ENCODE peak calls at places on chromosomes 2 and 18, in six cellular contexts. L is A549, V is K562, O is endothelial cell of umbilical vein, T is GM12878, M is HepG2. W is an unnamed sample.
A peak's percentile ranks its signal among the peaks of the same experiment; 100 is the strongest.

GRCh38 chr2:75788925-75789324 is 78.2 kb upstream of the GCFC2 start:
- DNase-seq in O (no peak), M (no peak), V (no peak), T (no peak), L (no peak), W (no peak)

GRCh38 chr2:14621114-14621513 is 11.4 kb upstream of the LRATD1 start:
- DNase-seq in T (no peak), O (no peak), L (no peak), V (no peak), M (no peak), W (no peak)

GRCh38 chr2:238924032-238924431 is 76.1 kb downstream of the TWIST2 start:
- DNase-seq in M (no peak), V (no peak), O (no peak), L (no peak), T (no peak), W (no peak)

GRCh38 chr2:209411718-209412117 is 12.1 kb upstream of the MAP2 start:
- DNase-seq in T (no peak), M (no peak), V (no peak), O (no peak), L (no peak), W (no peak)

GRCh38 chr2:674319-674985 is 2.8 kb downstream of the TMEM18 start:
- DNase-seq in O (no peak), T (no peak), M (no peak), L (no peak), V (no peak), W (peak; percentile 37)

GRCh38 chr2:70553334-70553583 is 367 bp downstream of the TGFA start:
- DNase-seq in V (no peak), M (peak; percentile 49), O (no peak), L (no peak), T (no peak), W (no peak)

GRCh38 chr18:78992041-78992735 is 12.6 kb downstream of the SALL3 start:
- DNase-seq in V (no peak), L (no peak), O (no peak), M (no peak), T (no peak), W (no peak)

GRCh38 chr2:113754989-113755689 is 1.3 kb downstream of the SLC35F5 start:
- DNase-seq in M (peak; percentile 43), V (no peak), L (no peak), T (no peak), O (peak; percentile 34), W (peak; percentile 15)

GRCh38 chr2:54041135-54041534 is 70.3 kb upstream of the PSME4 start:
- DNase-seq in T (no peak), L (no peak), M (no peak), O (no peak), V (no peak), W (no peak)

GRCh38 chr2:26002617-26003310 is 20.5 kb upstream of the KIF3C start:
- DNase-seq in L (no peak), V (no peak), T (no peak), O (no peak), M (no peak), W (no peak)

GRCh38 chr2:192499476-192499875 is 304.7 kb upstream of the TMEFF2 start:
- DNase-seq in T (no peak), L (no peak), O (no peak), V (no peak), M (no peak), W (peak; percentile 20)

GRCh38 chr18:32742620-32743019 is 30.2 kb downstream of the KLHL14 start:
- DNase-seq in L (no peak), M (no peak), V (no peak), O (no peak), T (no peak), W (no peak)

GRCh38 chr18:3262234-3263171 is 570 bp downstream of the MYL12B start:
- DNase-seq in T (no peak), M (no peak), L (no peak), O (peak; percentile 51), V (no peak), W (peak; percentile 38)

GRCh38 chr2:173286153-173286809 is 68.4 kb upstream of the CDCA7 start:
- DNase-seq in L (peak; percentile 8), O (no peak), T (peak; percentile 25), V (peak; percentile 38), M (no peak), W (peak; percentile 54)

GRCh38 chr2:218401834-218402370 is 2.2 kb downstream of the CTDSP1 start:
- DNase-seq in T (no peak), V (no peak), O (no peak), M (no peak), L (no peak), W (peak; percentile 71)
- H3K4me3 ChIP-seq in T (peak overlapping the region; percentile 90), V (peak overlapping the region; percentile 57), O (no peak overlapping the region), M (peak overlapping the region; percentile 67), L (no peak overlapping the region), W (peak overlapping the region; percentile 74)

GRCh38 chr18:22168360-22168921 is 948 bp upstream of the GATA6 start:
- DNase-seq in T (no peak), V (peak; percentile 59), M (peak; percentile 28), L (peak; percentile 60), O (peak; percentile 55), W (peak; percentile 35)

GRCh38 chr18:22170421-22171262 is 1.3 kb downstream of the GATA6 start:
- DNase-seq in O (peak; percentile 75), M (peak; percentile 13), V (no peak), T (no peak), L (peak; percentile 15), W (peak; percentile 19)

GRCh38 chr18:22167471-22168151 is 1.8 kb upstream of the GATA6 start:
- DNase-seq in V (no peak), M (no peak), T (no peak), L (peak; percentile 41), O (peak; percentile 73), W (no peak)

GRCh38 chr18:22169889-22170420 is 566 bp downstream of the GATA6 start:
- DNase-seq in M (peak; percentile 7), V (peak; percentile 38), L (no peak), O (peak; percentile 74), T (no peak), W (no peak)

DNA sequence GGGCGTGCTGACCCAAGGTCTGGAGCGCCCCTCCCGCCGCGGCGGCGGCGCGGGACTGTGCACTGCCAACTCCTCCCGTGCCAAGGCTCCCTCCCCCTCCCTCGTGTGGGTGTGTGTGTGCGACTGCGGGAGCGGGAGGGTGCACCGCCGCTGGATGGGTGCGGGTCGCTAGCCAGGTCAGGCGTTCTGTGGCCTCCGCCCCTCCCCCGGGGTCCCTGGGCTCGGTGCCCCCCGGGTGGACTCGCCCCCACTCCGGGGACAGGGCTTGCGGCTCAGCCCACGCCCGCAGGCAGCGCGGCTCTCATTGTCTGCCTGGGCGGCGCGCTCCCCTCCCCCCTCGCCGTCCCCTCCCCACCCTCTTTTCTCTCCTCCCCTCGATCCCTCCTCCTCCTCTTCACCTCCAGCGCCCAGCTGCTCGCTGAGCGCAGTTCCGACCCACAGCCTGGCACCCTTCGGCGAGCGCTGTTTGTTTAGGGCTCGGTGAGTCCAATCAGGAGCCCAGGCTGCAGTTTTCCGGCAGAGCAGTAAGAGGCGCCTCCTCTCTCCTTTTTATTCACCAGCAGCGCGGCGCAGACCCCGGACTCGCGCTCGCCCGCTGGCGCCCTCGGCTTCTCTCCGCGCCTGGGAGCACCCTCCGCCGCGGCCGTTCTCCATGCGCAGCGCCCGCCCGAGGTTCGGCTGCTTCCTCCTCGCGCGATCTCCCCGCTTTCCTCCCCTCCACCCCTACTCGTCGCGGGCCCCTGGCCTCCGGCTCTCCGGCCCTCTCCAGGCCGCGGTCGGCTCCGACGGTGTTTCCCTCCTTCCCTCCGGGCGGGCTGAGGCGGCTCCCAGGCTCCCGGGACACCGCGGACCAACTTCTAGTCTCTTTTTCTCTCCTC is at the start of gene GATA6:
- DNase-seq in O (peak; percentile 95), V (peak; percentile 80), T (no peak), M (peak; percentile 84), L (peak; percentile 75), W (peak; percentile 81)
- TF ChIP-seq MYC in O (no peak), V (no peak), T (no peak), M (no peak), L (no peak), W (no peak)

GRCh38 chr2:146874260-146874658 is 970.6 kb upstream of the ACVR2A start:
- DNase-seq in T (no peak), O (peak; percentile 98), V (no peak), L (no peak), M (no peak), W (peak; percentile 16)
- H3K4me3 ChIP-seq in T (no peak overlapping the region), O (no peak overlapping the region), V (no peak overlapping the region), L (no peak overlapping the region), M (no peak overlapping the region), W (no peak overlapping the region)

DNA sequence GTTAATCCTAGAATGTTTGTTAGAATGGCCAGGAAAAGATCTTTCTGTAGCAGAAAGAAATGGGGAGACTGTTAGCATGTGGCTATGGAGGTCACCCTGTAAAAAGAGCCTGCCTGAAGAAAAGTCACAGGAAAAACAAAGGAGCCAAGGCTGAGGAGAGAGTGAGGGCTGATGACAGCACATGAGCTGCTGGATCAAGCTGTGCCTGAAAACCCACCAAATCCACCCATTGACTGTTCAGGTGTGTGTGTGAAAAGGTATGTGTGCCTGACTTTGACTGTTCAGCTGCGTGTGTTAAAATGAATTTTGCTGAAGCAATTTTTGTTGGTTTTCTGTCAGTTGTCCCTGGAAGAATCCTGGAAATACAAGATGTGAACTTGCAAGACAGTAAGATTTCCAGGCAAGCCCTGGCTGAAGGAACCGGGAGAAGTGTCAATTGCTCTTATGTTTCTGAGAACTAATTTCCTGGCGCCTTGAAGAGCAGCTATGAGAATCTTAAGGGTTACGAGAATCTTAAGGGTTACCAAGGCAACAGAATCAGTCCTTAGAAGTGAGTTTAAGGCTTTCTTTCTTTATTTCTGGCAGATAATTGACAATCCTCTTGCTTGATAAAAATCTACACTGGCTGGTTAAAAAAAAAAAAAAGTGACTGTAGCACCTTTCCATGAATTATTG is 73.0 kb upstream of the LGALSL start:
- DNase-seq in L (no peak), V (no peak), T (no peak), M (no peak), O (no peak), W (no peak)
- TF ChIP-seq MYC in L (no peak), V (no peak), T (no peak), M (no peak), O (no peak), W (no peak)